ENCODE peak calls at places on chromosome 18, in eight cellular contexts. X is mucosa of descending colon, I is A549, M is heart left ventricle, D is OCI-LY7, B is sigmoid colon, R is ascending aorta, E is colonic mucosa. Q is an unnamed sample. For H3K4me1, the result is how much of the 10 kb centered on the place peaks cover.

GRCh38 chr18:47917923-47918610 is 12.4 kb downstream of the SMAD2 start:
- DNase-seq in X (no peak), I (no peak), M (no peak), D (no peak), B (no peak), R (no peak), E (no peak), Q (no peak)

GRCh38 chr18:28176933-28177827 is at the start of gene CDH2:
- DNase-seq in X (no peak), I (peak), M (peak), D (no peak), B (peak), R (peak), E (no peak), Q (peak)

GRCh38 chr18:21269349-21269748 is 27.3 kb downstream of the GREB1L start:
- DNase-seq in X (no peak), I (no peak), M (no peak), D (no peak), B (no peak), R (no peak), E (no peak), Q (no peak)

GRCh38 chr18:63604791-63605567 is 17.8 kb downstream of the SERPINB13 start:
- DNase-seq in X (no peak), I (no peak), M (no peak), D (no peak), B (no peak), R (no peak), E (no peak), Q (no peak)

GRCh38 chr18:74963820-74964446 is 245.0 kb downstream of the PTGR3 start:
- DNase-seq in X (no peak), I (no peak), M (peak), D (peak), B (no peak), R (no peak), E (peak), Q (no peak)

GRCh38 chr18:10659000-10659399 is 133.2 kb downstream of the NAPG start:
- DNase-seq in X (no peak), I (no peak), M (no peak), D (no peak), B (no peak), R (no peak), E (no peak), Q (no peak)

GRCh38 chr18:62505669-62506494 is 16.9 kb upstream of the ZCCHC2 start:
- DNase-seq in X (no peak), I (no peak), M (no peak), D (peak), B (no peak), R (no peak), E (no peak), Q (peak)

GRCh38 chr18:24995056-24995455 is 356.9 kb downstream of the ZNF521 start:
- DNase-seq in X (no peak), I (no peak), M (no peak), D (no peak), B (no peak), R (no peak), E (no peak), Q (no peak)

GRCh38 chr18:65750421-65751144 is at the start of gene CDH7:
- DNase-seq in X (no peak), I (no peak), M (no peak), D (no peak), B (no peak), R (no peak), E (no peak), Q (peak)

GRCh38 chr18:65753520-65753919 is 2.7 kb downstream of the CDH7 start:
- DNase-seq in X (no peak), I (no peak), M (no peak), D (peak), B (no peak), R (no peak), E (peak), Q (no peak)

GRCh38 chr18:51236225-51236624 is 38.7 kb upstream of the MEX3C start:
- DNase-seq in X (no peak), I (peak), M (no peak), D (no peak), B (no peak), R (no peak), E (no peak), Q (no peak)

GRCh38 chr18:36212301-36212977 is 25.1 kb downstream of the MOCOS start:
- DNase-seq in X (no peak), I (no peak), M (no peak), D (no peak), B (no peak), R (no peak), E (no peak), Q (peak)

GRCh38 chr18:58310517-58310916 is 266.5 kb downstream of the NEDD4L start:
- DNase-seq in X (peak), I (no peak), M (peak), D (no peak), B (peak), R (no peak), E (peak), Q (peak)

GRCh38 chr18:78818495-78818894 is 161.1 kb upstream of the SALL3 start:
- DNase-seq in X (no peak), I (no peak), M (no peak), D (no peak), B (no peak), R (no peak), E (no peak), Q (no peak)

GRCh38 chr18:74155276-74155675 is 7.0 kb downstream of the TIMM21 start:
- DNase-seq in X (no peak), I (no peak), M (no peak), D (no peak), B (no peak), R (no peak), E (no peak), Q (no peak)

GRCh38 chr18:24244698-24245097 is 105.8 kb downstream of the CABYR start:
- DNase-seq in X (no peak), I (no peak), M (no peak), D (no peak), B (no peak), R (no peak), E (no peak), Q (no peak)

GRCh38 chr18:48821251-48821590 is 129.5 kb downstream of the SMAD7 start:
- DNase-seq in X (no peak), I (no peak), M (no peak), D (no peak), B (peak), R (peak), E (no peak), Q (peak)

GRCh38 chr18:9596843-9597242 is 17.5 kb downstream of the PPP4R1 start:
- DNase-seq in X (no peak), I (no peak), M (no peak), D (no peak), B (no peak), R (no peak), E (no peak), Q (no peak)

GRCh38 chr18:9595197-9595596 is 19.2 kb downstream of the PPP4R1 start:
- DNase-seq in X (no peak), I (no peak), M (no peak), D (no peak), B (no peak), R (no peak), E (no peak), Q (no peak)

GRCh38 chr18:9596257-9596656 is 18.1 kb downstream of the PPP4R1 start:
- DNase-seq in X (no peak), I (no peak), M (no peak), D (no peak), B (no peak), R (no peak), E (no peak), Q (no peak)

GRCh38 chr18:9597609-9598008 is 16.8 kb downstream of the PPP4R1 start:
- DNase-seq in X (no peak), I (no peak), M (no peak), D (no peak), B (no peak), R (no peak), E (no peak), Q (no peak)

GRCh38 chr18:9594782-9595181 is 19.6 kb downstream of the PPP4R1 start:
- DNase-seq in X (no peak), I (no peak), M (no peak), D (no peak), B (no peak), R (no peak), E (no peak), Q (no peak)
- H3K4me1 ChIP-seq in X (under half), I (under half), M (under half), D (under half), B (under half), R (under half), E (under half), Q (under half)

GRCh38 chr18:11866329-11866728 is 15.1 kb downstream of the CHMP1B start:
- DNase-seq in X (no peak), I (no peak), M (no peak), D (no peak), B (no peak), R (no peak), E (no peak), Q (peak)

GRCh38 chr18:11866764-11867163 is 15.6 kb downstream of the CHMP1B start:
- DNase-seq in X (no peak), I (no peak), M (no peak), D (no peak), B (no peak), R (no peak), E (no peak), Q (peak)

GRCh38 chr18:11868230-11868629 is 17.0 kb downstream of the CHMP1B start:
- DNase-seq in X (no peak), I (no peak), M (no peak), D (peak), B (no peak), R (no peak), E (no peak), Q (no peak)

GRCh38 chr18:11862468-11863137 is 11.4 kb downstream of the CHMP1B start:
- DNase-seq in X (no peak), I (no peak), M (no peak), D (no peak), B (no peak), R (no peak), E (no peak), Q (no peak)

GRCh38 chr18:11865071-11865470 is 13.9 kb downstream of the CHMP1B start:
- DNase-seq in X (no peak), I (no peak), M (no peak), D (no peak), B (no peak), R (no peak), E (no peak), Q (peak)
- H3K4me3 ChIP-seq in X (no peak), I (no peak), M (no peak), D (no peak), B (no peak), R (no peak), E (no peak), Q (no peak)

GRCh38 chr18:32271649-32272324 is 81.9 kb downstream of the MEP1B start:
- DNase-seq in X (no peak), I (peak), M (no peak), D (peak), B (no peak), R (no peak), E (no peak), Q (no peak)
- TF ChIP-seq CTCF in X (no peak), I (peak), M (peak), D (peak), B (peak), R (peak), E (peak), Q (peak)

GRCh38 chr18:13425357-13426095 is 207.0 kb downstream of the LDLRAD4 start:
- DNase-seq in X (no peak), I (no peak), M (no peak), D (no peak), B (peak), R (peak), E (peak), Q (no peak)
- H3K4me1 ChIP-seq in X (under half), I (under half), M (under half), D (under half), B (under half), R (under half), E (under half), Q (under half)

GRCh38 chr18:3655254-3655554 is 205.2 kb downstream of the TGIF1 start:
- DNase-seq in X (no peak), I (no peak), M (no peak), D (no peak), B (no peak), R (no peak), E (no peak), Q (no peak)

GRCh38 chr18:3652380-3653262 is 202.6 kb downstream of the TGIF1 start:
- DNase-seq in X (no peak), I (peak), M (peak), D (no peak), B (no peak), R (peak), E (peak), Q (no peak)

GRCh38 chr18:3653859-3654441 is 204.0 kb downstream of the TGIF1 start:
- DNase-seq in X (no peak), I (no peak), M (no peak), D (no peak), B (no peak), R (no peak), E (no peak), Q (no peak)

GRCh38 chr18:3654442-3655253 is 204.7 kb downstream of the TGIF1 start:
- DNase-seq in X (no peak), I (no peak), M (no peak), D (no peak), B (no peak), R (no peak), E (no peak), Q (no peak)

GRCh38 chr18:3653263-3653858 is 203.4 kb downstream of the TGIF1 start:
- DNase-seq in X (no peak), I (no peak), M (no peak), D (no peak), B (no peak), R (no peak), E (no peak), Q (no peak)
- H3K4me3 ChIP-seq in X (no peak), I (peak), M (no peak), D (no peak), B (no peak), R (no peak), E (no peak), Q (no peak)